ENCODE peak calls at places on chromosomes 6 and 20, in five cellular contexts. E is ovary, N is A549, A is heart right ventricle, B is cardiac muscle cell. O is an unnamed sample. For H3K4me1, the result is how much of the 10 kb centered on the place peaks cover.

GRCh38 chr6:63317641-63318040 is 2.1 kb downstream of the LGSN start:
- DNase-seq in E (no peak), A (no peak), B (no peak), N (no peak), O (no peak)

GRCh38 chr6:37524025-37524647 is 24.4 kb upstream of the CCDC167 start:
- DNase-seq in N (no peak), A (no peak), B (no peak), E (no peak), O (no peak)

GRCh38 chr20:51541189-51542032 is 1.1 kb downstream of the NFATC2 start:
- DNase-seq in B (peak), E (peak), A (peak), N (no peak), O (peak)

GRCh38 chr6:30769088-30769852 is 24.9 kb upstream of the IER3 start:
- DNase-seq in E (peak), N (peak), B (peak), A (peak), O (peak)

GRCh38 chr6:52545844-52546119 is 31.1 kb downstream of the TRAM2 start:
- DNase-seq in E (no peak), A (no peak), B (no peak), N (no peak), O (no peak)

GRCh38 chr6:151387581-151387980 is 3.8 kb downstream of the ZBTB2 start:
- DNase-seq in B (peak), N (no peak), A (no peak), E (no peak), O (no peak)

GRCh38 chr6:34544776-34545471 is 11.2 kb downstream of the SPDEF start:
- DNase-seq in B (peak), N (no peak), A (no peak), E (no peak), O (no peak)

GRCh38 chr20:4469910-4470309 is 251.8 kb upstream of the PRND start:
- DNase-seq in A (no peak), N (no peak), B (no peak), E (no peak), O (no peak)

GRCh38 chr6:16334671-16335070 is 96.3 kb downstream of the GMPR start:
- DNase-seq in N (peak), A (peak), B (peak), E (peak), O (no peak)

GRCh38 chr6:3356824-3357420 is 98.2 kb downstream of the PSMG4 start:
- DNase-seq in A (no peak), N (peak), B (peak), E (no peak), O (no peak)

GRCh38 chr6:86122086-86122485 is 479.4 kb upstream of the SYNCRIP start:
- DNase-seq in N (no peak), B (no peak), E (no peak), A (no peak), O (no peak)

GRCh38 chr6:34248198-34248726 is 544 bp downstream of the SMIM29 start:
- DNase-seq in E (peak), N (peak), B (no peak), A (peak), O (peak)

GRCh38 chr20:2946988-2947961 is 74.0 kb downstream of the PTPRA start:
- DNase-seq in B (peak), E (no peak), N (peak), A (no peak), O (peak)

DNA sequence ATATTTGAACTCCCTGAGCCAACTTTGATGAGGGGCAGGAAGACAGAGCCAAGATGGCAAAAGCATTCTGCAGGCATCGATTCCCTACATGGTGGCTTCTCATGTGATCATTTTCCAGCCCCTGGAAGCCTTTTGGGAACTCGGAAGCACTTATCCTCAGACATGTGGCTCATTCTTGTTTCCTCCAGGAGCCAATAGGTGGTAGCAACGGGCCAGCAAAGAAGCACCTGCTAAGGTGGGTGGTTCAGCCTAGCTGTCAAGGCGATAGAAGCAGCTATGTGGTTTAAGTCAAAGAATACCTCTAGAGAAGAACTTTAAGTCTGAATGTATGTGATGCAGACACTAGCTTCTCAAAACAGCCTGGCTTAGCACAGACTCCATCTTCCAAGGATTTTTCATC is 64.9 kb upstream of the PAX1 start:
- DNase-seq in B (no peak), N (peak), A (no peak), E (no peak), O (peak)
- TF ChIP-seq CTCF in B (no peak), N (no peak), A (no peak), E (no peak), O (peak)

DNA sequence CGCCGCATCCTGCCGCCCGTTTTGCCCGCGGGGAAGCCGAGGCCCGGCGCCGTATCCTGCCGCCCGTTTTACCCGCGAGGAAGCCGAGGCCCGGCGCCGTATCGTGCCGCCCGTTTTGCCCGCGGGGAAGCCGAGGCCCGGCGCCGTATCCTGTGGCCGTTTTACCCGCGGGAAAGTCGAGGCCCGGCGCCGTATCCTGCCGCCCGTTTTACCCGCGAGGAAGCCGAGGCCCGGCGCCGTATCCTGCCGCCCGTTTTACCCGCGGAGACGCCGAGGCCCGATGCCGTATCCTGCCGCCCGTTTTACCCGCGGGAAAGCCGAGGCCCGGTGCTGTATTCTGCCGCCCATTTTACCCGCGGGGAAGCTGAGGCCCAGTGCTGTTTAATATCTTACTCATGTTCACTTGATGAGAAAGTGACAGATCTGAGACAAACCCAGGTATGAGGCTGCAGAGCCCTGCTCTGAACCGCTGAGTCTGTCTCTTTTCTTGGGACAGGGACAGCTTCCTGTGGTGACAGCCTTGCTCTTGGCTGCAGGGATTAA is 129.4 kb downstream of the CDH26 start:
- DNase-seq in A (no peak), N (peak), B (peak), E (no peak), O (peak)
- H3K4me3 ChIP-seq in A (peak), N (peak), B (no peak), E (no peak), O (no peak)

GRCh38 chr6:109875973-109876372 is 102.1 kb upstream of the GPR6 start:
- DNase-seq in B (no peak), E (no peak), A (no peak), N (no peak), O (no peak)

GRCh38 chr6:109879521-109879920 is 98.6 kb upstream of the GPR6 start:
- DNase-seq in B (no peak), E (peak), N (no peak), A (no peak), O (no peak)

GRCh38 chr6:109877028-109877726 is 100.9 kb upstream of the GPR6 start:
- DNase-seq in B (no peak), N (no peak), A (no peak), E (peak), O (no peak)

GRCh38 chr6:109874621-109875020 is 103.5 kb upstream of the GPR6 start:
- DNase-seq in B (no peak), N (no peak), E (no peak), A (no peak), O (no peak)

GRCh38 chr6:109878291-109878690 is 99.8 kb upstream of the GPR6 start:
- DNase-seq in N (no peak), A (no peak), E (no peak), B (no peak), O (no peak)
- H3K4me1 ChIP-seq in N (under half), A (under half), E (under half), B (under half), O (under half)

GRCh38 chr6:17589402-17590116 is 10.5 kb upstream of the FAM8A1 start:
- DNase-seq in E (no peak), A (no peak), B (peak), N (peak), O (no peak)

GRCh38 chr6:17584241-17584803 is 15.8 kb upstream of the FAM8A1 start:
- DNase-seq in A (peak), B (peak), E (no peak), N (peak), O (peak)

GRCh38 chr6:17583811-17584210 is 16.3 kb upstream of the FAM8A1 start:
- DNase-seq in N (no peak), A (no peak), B (peak), E (no peak), O (no peak)

GRCh38 chr6:17588011-17588410 is 12.1 kb upstream of the FAM8A1 start:
- DNase-seq in E (no peak), N (no peak), B (no peak), A (no peak), O (no peak)

DNA sequence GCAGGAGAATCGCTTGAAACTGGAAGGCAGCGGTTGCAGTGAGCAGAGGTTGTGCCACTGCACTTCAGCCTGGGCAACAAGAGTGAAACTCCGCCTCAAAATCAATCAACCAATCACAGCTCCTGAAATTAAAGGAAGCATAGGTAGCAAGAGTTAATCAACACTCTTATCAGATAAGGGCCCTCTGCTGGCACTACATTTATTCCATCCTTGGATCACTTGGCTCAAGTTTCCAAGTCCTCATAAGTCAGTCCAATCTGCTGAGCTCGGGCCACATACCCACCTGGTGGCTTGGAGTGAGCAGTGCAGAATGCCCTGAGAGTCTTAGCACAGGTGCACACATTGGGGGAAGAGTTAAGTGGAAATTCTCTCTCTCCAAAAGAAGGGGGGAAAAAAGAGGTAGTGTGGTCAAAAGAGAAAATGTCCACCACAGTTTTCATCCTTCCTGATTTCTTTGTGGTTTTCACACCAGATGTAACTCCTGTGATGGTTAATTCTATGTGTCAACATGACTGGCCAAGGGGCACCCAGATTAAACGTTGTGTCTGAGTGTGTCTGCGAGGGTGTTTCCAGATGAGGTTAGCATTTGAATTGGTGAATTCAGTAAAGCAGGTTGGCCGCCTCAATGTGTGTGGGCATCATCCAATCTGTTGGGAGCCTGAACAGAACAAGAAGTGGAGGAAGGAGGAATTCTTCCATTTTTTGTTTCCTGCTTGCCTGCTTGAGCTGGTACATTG is 14.2 kb upstream of the FAM8A1 start:
- DNase-seq in E (no peak), A (no peak), N (peak), B (no peak), O (peak)
- TF ChIP-seq CTCF in E (no peak), A (no peak), N (no peak), B (no peak), O (no peak)

GRCh38 chr6:89559487-89559886 is 79.1 kb downstream of the LYRM2 start:
- DNase-seq in N (no peak), E (no peak), A (no peak), B (peak), O (no peak)

GRCh38 chr6:89563866-89564265 is 74.7 kb downstream of the LYRM2 start:
- DNase-seq in E (no peak), N (no peak), B (no peak), A (no peak), O (no peak)

GRCh38 chr6:89564752-89565427 is 73.7 kb downstream of the LYRM2 start:
- DNase-seq in E (no peak), B (peak), N (no peak), A (no peak), O (no peak)

GRCh38 chr6:89566011-89566775 is 72.4 kb downstream of the LYRM2 start:
- DNase-seq in B (no peak), E (no peak), N (no peak), A (no peak), O (no peak)

DNA sequence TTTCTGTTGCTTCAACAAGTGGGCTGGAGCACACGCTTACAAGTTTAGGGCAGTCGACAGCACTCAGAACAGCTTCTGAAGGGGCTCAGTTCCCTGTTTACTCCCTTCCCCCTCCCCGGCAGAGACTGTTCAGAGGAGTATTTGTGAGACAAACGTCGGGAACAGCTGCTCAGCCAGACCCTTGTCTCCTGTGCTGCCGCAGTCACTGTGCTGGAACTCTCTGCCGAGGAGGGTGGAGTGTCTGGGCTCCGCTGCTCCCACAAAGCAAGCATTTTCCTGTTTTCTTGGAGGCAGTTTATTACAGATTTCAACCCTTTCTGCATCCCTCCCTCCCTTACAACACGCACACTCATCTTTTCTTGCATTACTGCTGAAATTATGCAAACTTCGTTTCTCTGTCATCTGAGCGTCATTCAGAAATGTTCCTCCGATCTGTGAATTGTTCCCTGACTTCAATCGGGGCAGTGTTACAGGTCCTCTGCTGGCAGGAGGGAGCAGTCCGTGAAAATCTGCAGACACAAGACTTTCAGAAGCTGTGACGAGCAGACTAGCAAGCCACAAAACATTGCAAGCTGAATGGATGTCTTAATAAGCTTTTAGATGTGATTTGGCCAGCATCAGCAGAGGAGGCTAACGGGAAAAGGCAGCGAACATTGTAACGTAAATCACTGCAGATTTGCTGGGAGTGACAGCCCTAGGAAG is 76.3 kb downstream of the LYRM2 start:
- DNase-seq in B (peak), E (no peak), A (no peak), N (no peak), O (no peak)
- H3K4me3 ChIP-seq in B (no peak), E (no peak), A (peak), N (no peak), O (no peak)

O was measured in Caco-2.